ENCODE peak calls at places on chromosomes 2 and 18, in six cellular contexts. F is lower lobe of right lung; U is CD4-positive, alpha-beta memory T cell; V is CD8-positive, alpha-beta T cell; P is astrocyte; A is psoas muscle. J is an unnamed sample.
A peak's percentile ranks its signal among the peaks of the same experiment; 100 is the strongest.

GRCh38 chr2:190748966-190749365 is 100.1 kb downstream of the NAB1 start:
- DNase-seq in F (no peak), U (no peak), V (no peak), P (no peak), A (no peak), J (no peak)

GRCh38 chr2:144133881-144134280 is 386.0 kb downstream of the ZEB2 start:
- DNase-seq in F (no peak), U (no peak), V (no peak), P (no peak), A (no peak), J (no peak)

GRCh38 chr2:165113414-165113813 is 90.4 kb downstream of the SCN3A start:
- DNase-seq in F (no peak), U (no peak), V (no peak), P (peak; percentile 40), A (no peak), J (no peak)

GRCh38 chr2:127790694-127791529 is 20.1 kb downstream of the WDR33 start:
- DNase-seq in F (no peak), U (no peak), V (no peak), P (no peak), A (no peak), J (no peak)

GRCh38 chr2:27071277-27071989 is at the start of gene OST4:
- DNase-seq in F (peak; percentile 96), U (peak; percentile 87), V (peak; percentile 86), P (peak; percentile 87), A (peak; percentile 97), J (peak; percentile 98)

GRCh38 chr2:65070172-65070830 is 14.1 kb downstream of the CEP68 start:
- DNase-seq in F (no peak), U (no peak), V (no peak), P (peak; percentile 43), A (no peak), J (no peak)

GRCh38 chr2:25237764-25238163 is 69.4 kb upstream of the POMC start:
- DNase-seq in F (no peak), U (no peak), V (no peak), P (no peak), A (no peak), J (no peak)

GRCh38 chr2:122639721-122640120 is 884.3 kb downstream of the TSN start:
- DNase-seq in F (no peak), U (no peak), V (no peak), P (no peak), A (no peak), J (no peak)

GRCh38 chr18:58097127-58097906 is 53.3 kb downstream of the NEDD4L start:
- DNase-seq in F (peak; percentile 60), U (no peak), V (no peak), P (peak; percentile 57), A (no peak), J (no peak)

GRCh38 chr2:176081451-176081992 is 2.2 kb downstream of the EVX2 start:
- DNase-seq in F (no peak), U (no peak), V (no peak), P (no peak), A (no peak), J (no peak)

GRCh38 chr2:111632661-111633060 is 251.3 kb downstream of the ANAPC1 start:
- DNase-seq in F (no peak), U (no peak), V (no peak), P (no peak), A (no peak), J (no peak)

GRCh38 chr18:79948719-79949411 is 2.6 kb downstream of the SLC66A2 start:
- DNase-seq in F (peak; percentile 38), U (no peak), V (no peak), P (no peak), A (peak; percentile 51), J (no peak)

GRCh38 chr2:181985632-181986205 is at the start of gene PPP1R1C:
- DNase-seq in F (no peak), U (no peak), V (no peak), P (no peak), A (no peak), J (no peak)

GRCh38 chr2:74778381-74779371 is 55.3 kb upstream of the HK2 start:
- DNase-seq in F (no peak), U (no peak), V (no peak), P (no peak), A (no peak), J (peak; percentile 23)

GRCh38 chr2:176177580-176178270 is 10.7 kb upstream of the HOXD1 start:
- DNase-seq in F (no peak), U (no peak), V (no peak), P (peak; percentile 26), A (no peak), J (no peak)

GRCh38 chr2:99507964-99508818 is 18.4 kb upstream of the REV1 start:
- DNase-seq in F (peak; percentile 53), U (no peak), V (no peak), P (no peak), A (no peak), J (no peak)

GRCh38 chr18:46042571-46043123 is 29.4 kb downstream of the PSTPIP2 start:
- DNase-seq in F (no peak), U (no peak), V (no peak), P (peak; percentile 77), A (no peak), J (no peak)

GRCh38 chr2:66569321-66569851 is 134.5 kb downstream of the MEIS1 start:
- DNase-seq in F (no peak), U (no peak), V (no peak), P (peak; percentile 71), A (no peak), J (no peak)

GRCh38 chr2:145798419-145798818 is 1278.5 kb upstream of the ZEB2 start:
- DNase-seq in F (no peak), U (no peak), V (no peak), P (no peak), A (no peak), J (no peak)

GRCh38 chr2:179020156-179020750 is 29.7 kb downstream of the CCDC141 start:
- DNase-seq in F (no peak), U (peak; percentile 42), V (no peak), P (no peak), A (peak; percentile 51), J (no peak)

GRCh38 chr2:37146062-37146461 is 10.7 kb downstream of the EIF2AK2 start:
- DNase-seq in F (no peak), U (no peak), V (no peak), P (no peak), A (no peak), J (no peak)

GRCh38 chr2:37143986-37144385 is 12.8 kb downstream of the EIF2AK2 start:
- DNase-seq in F (no peak), U (no peak), V (no peak), P (peak; percentile 14), A (no peak), J (no peak)

GRCh38 chr2:37148325-37148724 is 8.5 kb downstream of the EIF2AK2 start:
- DNase-seq in F (no peak), U (no peak), V (no peak), P (no peak), A (no peak), J (no peak)

DNA sequence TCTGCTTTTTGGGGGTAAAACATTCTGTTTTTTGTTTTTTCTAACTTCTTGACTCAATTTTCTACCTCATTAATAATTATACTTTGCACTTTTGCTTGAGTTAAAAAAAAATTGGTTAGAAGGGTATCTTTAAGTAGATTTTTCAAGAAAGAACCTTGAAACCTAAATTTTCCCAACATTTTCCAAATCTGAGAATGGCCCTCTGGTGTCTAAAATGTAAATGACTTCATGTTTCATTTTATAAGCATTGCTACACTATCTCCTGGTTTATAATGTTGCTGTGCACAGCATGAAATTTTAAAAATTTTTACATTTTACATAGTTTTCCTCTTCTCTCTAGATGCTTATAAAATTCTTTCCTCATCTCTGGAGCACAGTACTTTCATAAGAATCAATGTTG is 14.2 kb downstream of the EIF2AK2 start:
- DNase-seq in F (no peak), U (no peak), V (no peak), P (no peak), A (no peak), J (no peak)
- H3K4me3 ChIP-seq in F (no peak overlapping the region), U (no peak overlapping the region), V (no peak overlapping the region), P (no peak overlapping the region), A (no peak overlapping the region), J (no peak overlapping the region)

GRCh38 chr2:240524963-240525718 is 32.6 kb downstream of the ANKMY1 start:
- DNase-seq in F (no peak), U (no peak), V (no peak), P (no peak), A (no peak), J (no peak)

GRCh38 chr2:240523451-240524281 is 34.1 kb downstream of the ANKMY1 start:
- DNase-seq in F (no peak), U (no peak), V (no peak), P (no peak), A (no peak), J (no peak)

GRCh38 chr2:240520974-240521350 is 36.8 kb downstream of the ANKMY1 start:
- DNase-seq in F (no peak), U (no peak), V (no peak), P (no peak), A (no peak), J (no peak)

GRCh38 chr2:240520143-240520973 is 37.4 kb downstream of the ANKMY1 start:
- DNase-seq in F (no peak), U (no peak), V (no peak), P (no peak), A (no peak), J (no peak)

DNA sequence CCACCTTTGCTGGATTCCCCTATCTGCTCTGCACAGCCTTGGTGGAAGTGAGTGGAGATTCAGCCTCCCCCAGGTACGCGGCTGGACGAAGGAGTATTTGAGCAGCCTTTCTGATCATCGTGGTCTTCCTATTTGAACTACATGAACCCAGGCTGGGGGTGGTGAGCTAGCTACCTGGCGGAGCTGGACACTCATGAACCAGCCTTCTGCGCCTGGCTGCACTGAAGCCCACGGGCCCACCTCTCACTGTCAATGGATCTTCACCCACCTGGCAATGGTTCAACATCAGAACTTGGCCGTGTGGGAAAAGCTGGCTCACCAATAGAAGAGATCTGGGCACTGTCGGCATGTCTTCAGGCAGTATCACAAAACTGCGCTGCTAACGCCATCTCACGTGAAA is 35.4 kb downstream of the ANKMY1 start:
- DNase-seq in F (no peak), U (no peak), V (no peak), P (no peak), A (no peak), J (no peak)
- H3K9me3 ChIP-seq in F (no peaks in the 10 kb centered on the region), U (peaks cover 3% of the 10 kb centered on the region), V (no peaks in the 10 kb centered on the region), P (peaks cover 30% of the 10 kb centered on the region), A (no peaks in the 10 kb centered on the region), J (no peaks in the 10 kb centered on the region)

GRCh38 chr2:10330700-10331032 is 28.0 kb downstream of the HPCAL1 start:
- DNase-seq in F (no peak), U (peak; percentile 46), V (no peak), P (no peak), A (no peak), J (no peak)
- H3K4me1 ChIP-seq in F (peaks cover 77% of the 10 kb centered on the region), U (peaks cover 82% of the 10 kb centered on the region), V (peaks cover 80% of the 10 kb centered on the region), P (peaks cover 33% of the 10 kb centered on the region), A (peaks cover 18% of the 10 kb centered on the region), J (peaks cover 26% of the 10 kb centered on the region)

GRCh38 chr2:18194161-18194560 is 315.7 kb downstream of the KCNS3 start:
- DNase-seq in F (no peak), U (no peak), V (no peak), P (peak; percentile 43), A (no peak), J (no peak)
- H3K4me3 ChIP-seq in F (no peak overlapping the region), U (no peak overlapping the region), V (no peak overlapping the region), P (no peak overlapping the region), A (no peak overlapping the region), J (no peak overlapping the region)